ENCODE peak calls at places on chromosome 19, in five cellular contexts. One of them, this sample, is unnamed. For H3K4me1, the result is how much of the 10 kb centered on the place peaks cover.

GRCh38 chr19:39524495-39524894 is 8.2 kb downstream of the EID2B start:
- DNase-seq in Karpas-422: no peak
- DNase-seq in IMR-90: no peak
- DNase-seq in BE2C: no peak
- DNase-seq in NT2/D1: no peak
- DNase-seq in this sample: no peak

GRCh38 chr19:45423033-45423588 is 606 bp downstream of the ERCC1 start:
- DNase-seq in BE2C: no peak
- DNase-seq in NT2/D1: no peak
- DNase-seq in Karpas-422: no peak
- DNase-seq in IMR-90: no peak
- DNase-seq in this sample: no peak

GRCh38 chr19:17497149-17497798 is 14.2 kb upstream of the PGLS start:
- DNase-seq in BE2C: no peak
- DNase-seq in IMR-90: no peak
- DNase-seq in Karpas-422: peak
- DNase-seq in NT2/D1: no peak
- DNase-seq in this sample: no peak

GRCh38 chr19:741506-742131 is 9.3 kb upstream of the MISP start:
- DNase-seq in NT2/D1: peak
- DNase-seq in IMR-90: no peak
- DNase-seq in BE2C: no peak
- DNase-seq in Karpas-422: peak
- DNase-seq in this sample: no peak

GRCh38 chr19:31263317-31263716 is 85.9 kb downstream of the TSHZ3 start:
- DNase-seq in NT2/D1: no peak
- DNase-seq in BE2C: no peak
- DNase-seq in IMR-90: no peak
- DNase-seq in Karpas-422: no peak
- DNase-seq in this sample: no peak

GRCh38 chr19:28498404-28498976 is 714.5 kb downstream of the UQCRFS1 start:
- DNase-seq in NT2/D1: no peak
- DNase-seq in Karpas-422: no peak
- DNase-seq in IMR-90: no peak
- DNase-seq in BE2C: no peak
- DNase-seq in this sample: no peak

GRCh38 chr19:36973844-36974195 is 57.7 kb downstream of the ZNF568 start:
- DNase-seq in NT2/D1: no peak
- DNase-seq in Karpas-422: no peak
- DNase-seq in BE2C: no peak
- DNase-seq in IMR-90: no peak
- DNase-seq in this sample: no peak

GRCh38 chr19:19602136-19602712 is 16.3 kb downstream of the PBX4 start:
- DNase-seq in BE2C: no peak
- DNase-seq in IMR-90: no peak
- DNase-seq in Karpas-422: no peak
- DNase-seq in NT2/D1: no peak
- DNase-seq in this sample: no peak

GRCh38 chr19:43755256-43755801 is 567 bp upstream of the SMG9 start:
- DNase-seq in IMR-90: peak
- DNase-seq in Karpas-422: peak
- DNase-seq in BE2C: peak
- DNase-seq in NT2/D1: no peak
- DNase-seq in this sample: peak

GRCh38 chr19:39398297-39398864 is 7.2 kb downstream of the MED29 start:
- DNase-seq in NT2/D1: no peak
- DNase-seq in Karpas-422: no peak
- DNase-seq in BE2C: no peak
- DNase-seq in IMR-90: peak
- DNase-seq in this sample: peak

GRCh38 chr19:4284176-4284958 is 5.3 kb downstream of the SHD start:
- DNase-seq in NT2/D1: no peak
- DNase-seq in BE2C: peak
- DNase-seq in Karpas-422: peak
- DNase-seq in IMR-90: no peak
- DNase-seq in this sample: no peak

GRCh38 chr19:6713773-6714692 is 6.4 kb downstream of the C3 start:
- DNase-seq in NT2/D1: no peak
- DNase-seq in IMR-90: no peak
- DNase-seq in BE2C: no peak
- DNase-seq in Karpas-422: no peak
- DNase-seq in this sample: no peak

GRCh38 chr19:54114340-54114826 is 1.1 kb downstream of the TFPT start:
- DNase-seq in IMR-90: peak
- DNase-seq in Karpas-422: peak
- DNase-seq in BE2C: peak
- DNase-seq in NT2/D1: no peak
- DNase-seq in this sample: peak

GRCh38 chr19:30648321-30648720 is 276.1 kb downstream of the ZNF536 start:
- DNase-seq in Karpas-422: no peak
- DNase-seq in IMR-90: peak
- DNase-seq in BE2C: no peak
- DNase-seq in NT2/D1: no peak
- DNase-seq in this sample: no peak

GRCh38 chr19:52891336-52891735 is 6.1 kb downstream of the ZNF320 start:
- DNase-seq in IMR-90: no peak
- DNase-seq in Karpas-422: no peak
- DNase-seq in NT2/D1: no peak
- DNase-seq in BE2C: no peak
- DNase-seq in this sample: no peak

GRCh38 chr19:17779281-17779930 is 15.5 kb upstream of the B3GNT3 start:
- DNase-seq in IMR-90: peak
- DNase-seq in Karpas-422: no peak
- DNase-seq in NT2/D1: peak
- DNase-seq in BE2C: no peak
- DNase-seq in this sample: peak

GRCh38 chr19:3407556-3408516 is 41.5 kb downstream of the NFIC start:
- DNase-seq in IMR-90: no peak
- DNase-seq in BE2C: no peak
- DNase-seq in Karpas-422: no peak
- DNase-seq in NT2/D1: no peak
- DNase-seq in this sample: peak

GRCh38 chr19:53308339-53308811 is 25.2 kb upstream of the ZNF845 start:
- DNase-seq in NT2/D1: no peak
- DNase-seq in IMR-90: no peak
- DNase-seq in Karpas-422: no peak
- DNase-seq in BE2C: peak
- DNase-seq in this sample: no peak

GRCh38 chr19:35266904-35267817 is 1.6 kb upstream of the USF2 start:
- DNase-seq in IMR-90: peak
- DNase-seq in BE2C: peak
- DNase-seq in Karpas-422: peak
- DNase-seq in NT2/D1: no peak
- DNase-seq in this sample: no peak

GRCh38 chr19:31616031-31616430 is 266.8 kb upstream of the TSHZ3 start:
- DNase-seq in Karpas-422: no peak
- DNase-seq in IMR-90: no peak
- DNase-seq in NT2/D1: no peak
- DNase-seq in BE2C: no peak
- DNase-seq in this sample: no peak

GRCh38 chr19:28737021-28737525 is 475.9 kb downstream of the UQCRFS1 start:
- DNase-seq in Karpas-422: peak
- DNase-seq in BE2C: no peak
- DNase-seq in IMR-90: peak
- DNase-seq in NT2/D1: no peak
- DNase-seq in this sample: peak

GRCh38 chr19:3625996-3626472 is 556 bp downstream of the CACTIN start:
- DNase-seq in Karpas-422: peak
- DNase-seq in IMR-90: no peak
- DNase-seq in BE2C: no peak
- DNase-seq in NT2/D1: no peak
- DNase-seq in this sample: no peak

GRCh38 chr19:11450570-11451326 is 15.3 kb downstream of the PRKCSH start:
- DNase-seq in IMR-90: no peak
- DNase-seq in NT2/D1: no peak
- DNase-seq in Karpas-422: no peak
- DNase-seq in BE2C: no peak
- DNase-seq in this sample: no peak

DNA sequence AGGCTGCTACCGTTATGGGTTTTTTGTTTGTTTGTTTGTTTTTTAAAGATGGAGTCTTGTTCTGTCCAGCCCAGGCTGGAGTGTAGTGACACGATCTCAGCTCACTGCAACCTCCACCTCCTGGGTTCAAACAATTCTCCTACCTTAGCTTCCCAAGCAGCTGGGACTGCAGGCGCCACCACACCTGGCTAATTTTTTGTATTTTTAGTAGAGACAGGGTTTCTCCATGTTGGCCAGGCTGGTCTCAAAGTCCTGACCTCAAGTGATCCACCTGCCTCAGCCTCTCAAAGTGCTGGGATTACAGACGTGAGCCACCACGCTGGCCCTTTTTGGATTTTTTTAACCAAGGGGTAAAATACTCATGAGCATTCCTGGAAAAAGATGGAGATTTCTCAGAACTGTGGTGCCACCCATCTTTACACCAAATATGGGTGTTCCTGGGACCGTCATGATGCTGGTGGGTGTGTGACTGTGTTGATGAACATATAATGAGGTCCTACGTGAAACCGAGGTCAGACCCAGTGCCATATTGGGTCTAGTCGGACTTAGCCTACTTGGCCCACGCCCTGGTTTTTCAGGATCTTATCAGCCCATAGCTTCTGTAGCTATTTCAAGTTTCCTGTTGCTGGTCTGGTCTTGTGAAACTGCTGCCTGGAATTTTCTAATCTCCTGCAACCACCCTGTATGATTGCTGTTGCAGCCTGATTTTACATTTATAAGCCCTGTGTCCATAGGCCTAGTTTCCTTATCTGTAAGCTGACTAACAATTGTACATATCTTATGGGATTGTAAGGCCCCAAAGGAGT is 6.2 kb downstream of the PPP1R15A start:
- DNase-seq in Karpas-422: no peak
- DNase-seq in NT2/D1: no peak
- DNase-seq in BE2C: no peak
- DNase-seq in IMR-90: peak
- DNase-seq in this sample: peak
- H3K4me1 ChIP-seq in Karpas-422: under half
- H3K4me1 ChIP-seq in NT2/D1: under half
- H3K4me1 ChIP-seq in BE2C: under half
- H3K4me1 ChIP-seq in IMR-90: under half
- H3K4me1 ChIP-seq in this sample: under half

DNA sequence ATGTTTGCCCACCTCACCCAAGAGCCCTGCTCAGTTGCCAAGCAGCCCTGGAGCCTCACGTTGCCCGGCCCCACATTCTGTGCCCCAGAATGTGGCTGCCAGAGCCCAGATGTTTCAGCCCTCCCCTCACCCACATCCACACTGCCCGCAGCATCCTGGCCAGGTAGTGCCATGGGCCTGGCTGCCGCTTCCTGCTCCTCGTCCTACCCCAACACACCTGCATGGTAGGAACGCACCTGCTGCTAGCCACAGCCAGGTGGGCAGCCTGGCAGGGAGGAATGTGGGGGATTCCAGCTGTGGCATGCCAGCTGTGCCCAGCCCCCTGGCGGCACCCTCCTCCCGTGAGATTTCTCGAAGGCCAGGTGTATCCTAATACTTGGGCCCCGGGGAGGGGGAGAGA is 7.5 kb upstream of the NFIX start:
- DNase-seq in Karpas-422: no peak
- DNase-seq in NT2/D1: no peak
- DNase-seq in BE2C: no peak
- DNase-seq in IMR-90: no peak
- DNase-seq in this sample: no peak
- H3K4me1 ChIP-seq in Karpas-422: under half
- H3K4me1 ChIP-seq in NT2/D1: under half
- H3K4me1 ChIP-seq in BE2C: under half
- H3K4me1 ChIP-seq in IMR-90: under half
- H3K4me1 ChIP-seq in this sample: under half

DNA sequence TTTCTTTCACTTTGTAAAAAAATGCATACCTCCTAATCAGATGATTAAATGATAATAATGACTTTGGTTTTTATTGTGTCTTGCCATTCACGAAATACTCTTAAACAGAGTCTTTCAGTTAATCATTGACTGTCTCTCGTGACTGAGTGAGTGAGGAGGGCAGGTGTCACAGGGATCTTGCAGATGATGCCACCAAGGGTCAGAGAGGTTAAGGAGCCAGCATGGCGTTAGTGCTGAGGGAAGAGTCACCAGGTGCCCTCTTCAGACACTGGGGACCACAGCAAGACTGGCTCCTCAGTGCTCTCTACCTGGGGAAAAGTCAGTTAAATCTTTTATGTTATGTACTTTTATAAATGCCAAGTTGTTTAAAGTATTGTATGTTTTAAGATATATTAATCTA is 8.1 kb downstream of the GPATCH1 start:
- DNase-seq in Karpas-422: no peak
- DNase-seq in IMR-90: no peak
- DNase-seq in NT2/D1: no peak
- DNase-seq in BE2C: no peak
- DNase-seq in this sample: no peak
- H3K4me1 ChIP-seq in Karpas-422: under half
- H3K4me1 ChIP-seq in IMR-90: under half
- H3K4me1 ChIP-seq in NT2/D1: under half
- H3K4me1 ChIP-seq in BE2C: under half
- H3K4me1 ChIP-seq in this sample: under half

DNA sequence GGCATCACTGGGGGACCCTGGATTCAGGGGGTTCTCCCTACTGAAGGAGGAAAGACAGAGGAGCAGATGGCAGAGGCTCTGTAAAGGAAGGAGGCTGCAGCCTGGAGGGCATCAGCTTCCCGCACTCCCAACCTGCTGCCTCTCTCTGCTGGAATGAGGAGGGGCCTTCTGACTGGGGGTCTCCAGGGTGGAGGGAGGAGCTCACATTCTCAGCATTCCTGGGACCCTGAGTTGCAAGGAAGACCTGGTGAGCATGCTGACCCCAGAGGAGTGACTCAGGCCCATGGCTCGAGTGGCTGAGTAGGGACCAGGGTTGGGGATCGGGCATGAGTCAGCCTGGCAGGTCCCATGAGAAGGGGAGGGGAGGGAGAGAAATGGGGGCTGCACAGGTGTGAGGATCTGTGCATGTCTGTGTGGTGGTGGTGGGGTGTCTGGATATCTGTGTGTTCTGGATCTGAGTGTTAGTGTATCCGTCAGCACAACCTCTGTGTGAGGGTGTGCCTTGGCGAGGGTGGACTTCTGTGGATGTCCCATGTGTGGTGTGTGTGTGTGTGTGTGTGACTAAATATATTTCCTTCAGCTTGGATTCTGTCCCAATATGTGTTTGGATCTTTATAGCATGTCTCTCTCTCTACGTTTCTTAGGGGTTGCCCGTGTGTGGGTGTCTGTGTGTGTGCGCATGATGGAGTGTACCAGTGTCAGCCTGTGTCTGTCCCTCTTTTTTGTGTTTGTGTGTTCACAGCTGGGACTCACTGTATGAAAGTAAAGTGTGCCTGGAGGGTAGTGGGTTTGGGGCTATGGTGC is 4.6 kb downstream of the AXL start:
- DNase-seq in BE2C: no peak
- DNase-seq in NT2/D1: peak
- DNase-seq in IMR-90: peak
- DNase-seq in Karpas-422: no peak
- DNase-seq in this sample: peak
- H3K4me1 ChIP-seq in BE2C: under half
- H3K4me1 ChIP-seq in NT2/D1: under half
- H3K4me1 ChIP-seq in IMR-90: under half
- H3K4me1 ChIP-seq in Karpas-422: under half
- H3K4me1 ChIP-seq in this sample: under half